ENCODE peak calls at places on chromosomes 2 and 18, in eight cellular contexts. Y is transverse colon; L is CD8-positive, alpha-beta T cell; B is neural progenitor cell; N is lower lobe of right lung; I is psoas muscle; R is fibroblast of pulmonary artery; J is neural crest cell. W is an unnamed sample.

GRCh38 chr18:47696870-47697269 is 233.6 kb downstream of the SMAD2 start:
- DNase-seq in R (no peak), L (no peak), N (no peak), B (no peak), Y (no peak), I (no peak), J (no peak), W (no peak)

GRCh38 chr2:228329279-228329678 is 147.8 kb upstream of the SPHKAP start:
- DNase-seq in N (no peak), I (no peak), R (no peak), J (no peak), B (no peak), Y (no peak), L (no peak), W (no peak)

GRCh38 chr2:128316777-128317185 is 1.9 kb downstream of the HS6ST1 start:
- DNase-seq in N (peak; percentile 41), Y (no peak), J (no peak), L (peak; percentile 5), R (no peak), B (no peak), I (no peak), W (peak; percentile 14)

GRCh38 chr2:42200534-42201227 is 31.5 kb downstream of the EML4 start:
- DNase-seq in J (no peak), N (no peak), R (peak; percentile 77), L (no peak), B (no peak), Y (no peak), I (no peak), W (no peak)

GRCh38 chr2:183927367-183928355 is 670.7 kb upstream of the ZNF804A start:
- DNase-seq in B (no peak), R (peak; percentile 56), Y (no peak), I (no peak), N (no peak), L (no peak), J (no peak), W (no peak)

GRCh38 chr18:49647496-49648168 is 85.8 kb downstream of the LIPG start:
- DNase-seq in N (no peak), R (no peak), Y (no peak), I (no peak), L (no peak), J (no peak), B (no peak), W (no peak)

GRCh38 chr2:129734343-129735034 is 245.0 kb upstream of the RAB6C start:
- DNase-seq in I (no peak), N (no peak), Y (no peak), L (no peak), R (no peak), B (no peak), J (no peak), W (no peak)

GRCh38 chr2:128568106-128568505 is 249.4 kb upstream of the HS6ST1 start:
- DNase-seq in L (no peak), Y (no peak), B (no peak), I (no peak), J (no peak), R (no peak), N (no peak), W (no peak)

GRCh38 chr2:69309336-69310048 is 77.5 kb downstream of the GFPT1 start:
- DNase-seq in N (peak; percentile 71), B (no peak), I (no peak), J (no peak), L (no peak), Y (peak; percentile 80), R (peak; percentile 81), W (no peak)

GRCh38 chr18:56869189-56869777 is 218.1 kb downstream of the WDR7 start:
- DNase-seq in L (no peak), Y (no peak), I (no peak), N (no peak), R (peak; percentile 80), J (no peak), B (peak; percentile 51), W (peak; percentile 70)

GRCh38 chr2:223944166-223944703 is 900 bp downstream of the WDFY1 start:
- DNase-seq in B (peak; percentile 71), N (peak; percentile 64), Y (peak; percentile 51), I (peak; percentile 59), J (peak; percentile 42), R (no peak), L (peak; percentile 39), W (peak; percentile 48)

GRCh38 chr2:24459224-24459799 is 31.7 kb upstream of the NCOA1 start:
- DNase-seq in R (no peak), I (peak; percentile 69), N (no peak), J (no peak), B (no peak), Y (no peak), L (no peak), W (no peak)

GRCh38 chr2:42755161-42755900 is 8.6 kb downstream of the OXER1 start:
- DNase-seq in J (no peak), I (no peak), B (no peak), L (no peak), N (no peak), Y (no peak), R (no peak), W (no peak)

GRCh38 chr2:46461716-46462171 is 17.6 kb upstream of the TMEM247 start:
- DNase-seq in I (no peak), B (no peak), Y (no peak), L (no peak), N (no peak), J (no peak), R (no peak), W (peak; percentile 92)
- TF ChIP-seq CTCF in I (no peak), B (no peak), Y (no peak), L (peak; percentile 28), N (no peak), J (peak; percentile 5), R (no peak), W (no peak)

GRCh38 chr18:58581265-58581664 is 47.6 kb downstream of the ALPK2 start:
- DNase-seq in R (peak; percentile 79), Y (no peak), B (no peak), N (no peak), J (no peak), L (no peak), I (peak; percentile 61), W (no peak)

GRCh38 chr18:58586886-58587285 is 42.0 kb downstream of the ALPK2 start:
- DNase-seq in N (no peak), R (no peak), Y (no peak), J (no peak), I (no peak), B (no peak), L (no peak), W (no peak)

GRCh38 chr18:58586269-58586668 is 42.6 kb downstream of the ALPK2 start:
- DNase-seq in Y (no peak), N (no peak), R (no peak), L (no peak), J (no peak), I (no peak), B (no peak), W (no peak)

GRCh38 chr18:58583569-58583968 is 45.3 kb downstream of the ALPK2 start:
- DNase-seq in I (no peak), B (no peak), R (no peak), J (no peak), N (no peak), Y (no peak), L (no peak), W (no peak)

DNA sequence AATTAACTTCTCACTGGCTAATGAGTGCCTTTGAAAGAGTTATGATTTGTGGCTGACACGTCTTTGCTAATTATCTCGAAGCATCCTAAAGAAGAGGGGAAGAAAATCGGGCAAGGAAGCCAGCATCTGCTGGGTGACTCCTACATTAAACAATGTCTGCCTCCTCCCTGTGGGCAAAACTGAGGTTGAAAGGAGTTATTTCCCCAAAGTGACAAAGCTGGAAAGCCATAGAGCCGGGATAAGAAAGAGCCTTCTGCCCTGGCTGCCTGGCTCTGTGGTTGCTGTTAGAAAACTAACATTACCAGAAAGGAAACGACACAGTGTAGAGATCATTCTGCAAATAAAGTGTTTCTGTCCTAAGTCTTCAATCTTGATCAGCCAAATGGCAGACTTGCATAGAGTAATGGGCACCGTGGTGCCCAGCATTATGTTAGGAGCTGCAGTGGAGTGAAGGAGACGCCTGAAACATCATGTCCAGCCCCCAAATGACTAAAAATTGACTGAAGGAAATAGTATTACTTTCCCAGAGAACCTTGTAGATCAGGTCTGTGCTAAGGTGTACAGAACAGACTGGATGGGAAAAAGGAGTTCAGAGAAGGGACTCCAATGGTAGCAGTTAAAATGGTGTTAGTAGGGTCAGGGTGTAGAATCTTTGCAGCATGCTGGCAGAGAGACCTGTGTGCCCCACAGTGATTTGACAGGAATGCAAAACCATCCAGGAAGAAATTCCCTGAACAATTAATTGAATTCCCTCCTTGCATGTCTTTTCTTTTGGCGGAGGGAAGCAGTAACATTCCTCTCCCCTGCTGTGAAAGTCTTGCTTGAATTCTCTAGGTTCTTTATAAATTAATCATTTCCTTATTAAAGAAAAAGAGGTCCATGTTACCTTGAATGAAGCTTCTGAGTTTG is 44.4 kb downstream of the ALPK2 start:
- DNase-seq in I (no peak), Y (no peak), R (peak; percentile 60), L (no peak), N (no peak), J (no peak), B (peak; percentile 84), W (no peak)
- TF ChIP-seq CTCF in I (no peak), Y (no peak), R (no peak), L (no peak), N (no peak), J (no peak), B (no peak), W (no peak)

DNA sequence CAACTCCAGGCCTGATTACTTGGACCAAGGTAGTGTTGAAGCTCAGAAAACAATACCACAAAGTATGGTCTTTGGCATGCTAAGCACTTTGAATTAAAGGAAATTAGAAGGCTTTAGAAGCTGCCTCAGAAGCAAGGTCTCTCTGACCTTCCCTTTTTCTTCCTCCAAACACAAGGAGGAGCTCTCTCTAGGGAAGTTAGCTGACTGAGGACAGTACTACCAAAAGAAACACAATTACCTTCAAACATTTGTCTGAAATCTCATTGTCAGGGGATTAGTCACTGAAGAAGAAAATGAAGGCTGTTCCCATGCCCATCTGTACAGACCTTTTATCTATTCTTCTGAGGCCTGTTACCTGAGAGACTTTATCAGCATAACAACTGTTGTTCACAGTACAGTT is 279.3 kb downstream of the CDH20 start:
- DNase-seq in R (no peak), Y (no peak), I (no peak), B (no peak), L (no peak), N (no peak), J (no peak), W (peak; percentile 4)
- TF ChIP-seq CTCF in R (peak; percentile 33), Y (no peak), I (no peak), B (peak; percentile 39), L (no peak), N (no peak), J (no peak), W (no peak)

GRCh38 chr2:202883987-202884675 is 12.6 kb upstream of the ICA1L start:
- DNase-seq in B (no peak), L (no peak), R (peak; percentile 10), N (no peak), I (no peak), J (no peak), Y (no peak), W (peak; percentile 25)
- TF ChIP-seq CTCF in B (no peak), L (no peak), R (peak; percentile 22), N (no peak), I (no peak), J (no peak), Y (no peak), W (no peak)

GRCh38 chr18:8045160-8045885 is 478.2 kb downstream of the PTPRM start:
- DNase-seq in I (no peak), R (peak; percentile 25), Y (no peak), L (no peak), N (no peak), J (no peak), B (no peak), W (no peak)
- TF ChIP-seq CTCF in I (no peak), R (no peak), Y (no peak), L (no peak), N (no peak), J (no peak), B (no peak), W (no peak)

W was measured in NB4.